ENCODE peak calls at places on chromosome 10, in nine cellular contexts. K is GM23338; J is HepG2; V is left lung; A is CD4-positive, CD25-positive, alpha-beta regulatory T cell; E is aorta; W is psoas muscle; N is heart right ventricle; S is heart left ventricle. U is an unnamed sample.

GRCh38 chr10:91080776-91081175 is 139.7 kb upstream of the PCGF5 start:
- ATAC-seq in J (no peak), K (no peak), S (no peak), W (no peak), V (no peak), A (no peak), E (no peak), N (no peak), U (no peak)

GRCh38 chr10:49160814-49161213 is 27.0 kb upstream of the FAM170B start:
- ATAC-seq in V (no peak), S (no peak), N (no peak), J (no peak), K (no peak), W (no peak), A (no peak), E (no peak), U (no peak)

GRCh38 chr10:93751832-93752231 is 5.9 kb upstream of the LGI1 start:
- ATAC-seq in W (no peak), N (peak; percentile 55), K (peak; percentile 68), E (no peak), V (peak; percentile 33), J (peak; percentile 44), S (peak; percentile 52), A (no peak), U (peak; percentile 53)

GRCh38 chr10:22137542-22137941 is 80.3 kb downstream of the EBLN1 start:
- ATAC-seq in K (no peak), W (no peak), S (no peak), A (no peak), J (no peak), V (no peak), E (no peak), N (no peak), U (no peak)

GRCh38 chr10:131179386-131179785 is 132.1 kb downstream of the TCERG1L start:
- ATAC-seq in A (no peak), J (peak; percentile 35), E (no peak), V (no peak), S (no peak), W (no peak), K (no peak), N (no peak), U (no peak)

GRCh38 chr10:72953687-72954086 is 919 bp downstream of the PLA2G12B start:
- ATAC-seq in J (peak; percentile 72), S (peak; percentile 74), E (no peak), W (no peak), V (peak; percentile 41), N (peak; percentile 54), K (peak; percentile 86), A (no peak), U (no peak)

GRCh38 chr10:126432507-126432906 is 44.2 kb upstream of the ADAM12 start:
- ATAC-seq in E (no peak), S (no peak), K (no peak), W (no peak), J (no peak), A (no peak), V (no peak), N (no peak), U (no peak)

GRCh38 chr10:381805-382204 is 246.6 kb downstream of the ZMYND11 start:
- ATAC-seq in A (no peak), N (no peak), W (no peak), S (peak; percentile 28), K (no peak), J (no peak), E (no peak), V (no peak), U (no peak)

GRCh38 chr10:57846307-57847065 is 421.2 kb downstream of the IPMK start:
- ATAC-seq in S (peak; percentile 97), V (peak; percentile 21), K (no peak), W (no peak), E (no peak), N (peak; percentile 91), A (no peak), J (no peak), U (no peak)

GRCh38 chr10:88293073-88293472 is 290.0 kb downstream of the RNLS start:
- ATAC-seq in A (no peak), N (no peak), W (no peak), S (no peak), K (no peak), V (no peak), J (no peak), E (no peak), U (no peak)

GRCh38 chr10:72126184-72126871 is 38.0 kb upstream of the SPOCK2 start:
- ATAC-seq in V (peak; percentile 53), S (no peak), A (no peak), N (peak; percentile 41), E (no peak), W (no peak), J (no peak), K (peak; percentile 61), U (no peak)

GRCh38 chr10:34504534-34504933 is 310.6 kb downstream of the PARD3 start:
- ATAC-seq in E (no peak), A (no peak), W (peak; percentile 88), V (peak; percentile 87), N (no peak), K (peak; percentile 64), J (no peak), S (peak; percentile 55), U (no peak)

GRCh38 chr10:80523776-80524175 is 13.9 kb upstream of the SH2D4B start:
- ATAC-seq in K (no peak), V (peak; percentile 19), E (no peak), A (no peak), N (no peak), J (peak; percentile 1), S (no peak), W (no peak), U (no peak)

GRCh38 chr10:89475567-89475966 is 59.8 kb downstream of the SLC16A12 start:
- ATAC-seq in V (peak; percentile 41), J (peak; percentile 80), W (no peak), S (no peak), E (no peak), N (no peak), K (no peak), A (no peak), U (peak; percentile 49)

GRCh38 chr10:87729940-87730339 is 70.3 kb downstream of the PAPSS2 start:
- ATAC-seq in V (no peak), K (no peak), J (no peak), A (no peak), E (no peak), S (no peak), N (no peak), W (no peak), U (no peak)

GRCh38 chr10:19707376-19707775 is 108.9 kb upstream of the PLXDC2 start:
- ATAC-seq in N (no peak), E (no peak), K (no peak), S (no peak), V (no peak), A (no peak), W (no peak), J (no peak), U (no peak)

GRCh38 chr10:70312972-70313371 is 29.2 kb upstream of the NPFFR1 start:
- ATAC-seq in S (peak; percentile 65), V (peak; percentile 73), K (no peak), J (no peak), A (no peak), W (no peak), E (no peak), N (peak; percentile 57), U (peak; percentile 66)

GRCh38 chr10:70538731-70539338 is 60.3 kb downstream of the PALD1 start:
- ATAC-seq in S (no peak), A (no peak), W (no peak), V (no peak), J (no peak), N (no peak), E (peak; percentile 3), K (no peak), U (no peak)

GRCh38 chr10:23322082-23322481 is 22.5 kb downstream of the C10orf67 start:
- ATAC-seq in V (no peak), E (no peak), K (no peak), N (no peak), A (no peak), J (no peak), W (no peak), S (no peak), U (no peak)

DNA sequence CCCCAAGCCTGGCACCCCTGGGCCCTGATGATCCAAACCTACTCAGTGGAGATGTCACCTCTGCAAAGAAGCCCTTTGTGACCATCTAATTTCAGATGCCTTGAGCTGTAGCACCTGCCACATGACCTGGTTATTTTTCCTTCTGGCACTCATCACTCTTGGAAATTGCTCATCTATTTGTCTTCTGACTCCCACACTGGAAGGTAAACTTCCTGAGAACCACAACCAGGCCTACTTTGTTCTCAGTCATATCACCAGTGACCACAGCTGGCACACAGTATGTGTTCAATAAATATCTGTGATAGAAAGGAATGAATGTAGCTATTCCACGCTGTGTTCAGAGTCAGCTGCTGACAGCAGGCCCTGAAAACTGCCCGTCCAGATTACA is 97.1 kb downstream of the SH3PXD2A start:
- ATAC-seq in K (no peak), W (peak; percentile 60), S (no peak), V (no peak), A (no peak), J (peak; percentile 14), E (no peak), N (no peak), U (no peak)
- H3K4me1 ChIP-seq in K (peaks cover 23% of the 10 kb centered on the region), W (peaks cover 71% of the 10 kb centered on the region), S (peaks cover 11% of the 10 kb centered on the region), V (peaks cover 37% of the 10 kb centered on the region), A (peaks cover 57% of the 10 kb centered on the region), J (peaks cover 31% of the 10 kb centered on the region), E (peaks cover 4% of the 10 kb centered on the region), N (peaks cover 75% of the 10 kb centered on the region), U (peaks cover 3% of the 10 kb centered on the region)

DNA sequence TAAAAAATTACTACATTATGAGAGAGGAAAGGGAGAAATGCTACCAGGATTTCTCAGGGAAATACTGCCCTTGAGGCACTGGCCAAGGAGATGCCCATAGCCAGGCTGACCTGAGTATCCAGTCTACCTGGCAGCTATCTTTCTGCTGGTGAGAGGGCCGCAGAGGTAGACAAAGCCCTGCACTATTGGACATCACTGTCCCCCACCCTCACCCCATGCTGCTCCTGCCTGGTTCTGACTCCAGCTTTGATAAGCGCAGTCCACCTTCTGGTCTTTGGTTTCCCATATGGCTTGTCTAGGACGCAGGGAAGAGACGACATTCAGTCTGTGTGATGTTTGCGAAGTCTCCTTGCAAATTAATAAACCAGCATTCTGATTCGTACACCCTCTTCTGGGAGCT is 3.7 kb downstream of the ITPRIP start:
- ATAC-seq in J (no peak), A (no peak), S (no peak), V (no peak), K (no peak), N (no peak), E (no peak), W (no peak), U (no peak)
- H3K4me1 ChIP-seq in J (peaks cover 64% of the 10 kb centered on the region), A (peaks cover 83% of the 10 kb centered on the region), S (peaks cover 28% of the 10 kb centered on the region), V (peaks cover 47% of the 10 kb centered on the region), K (peaks cover 83% of the 10 kb centered on the region), N (peaks cover 85% of the 10 kb centered on the region), E (no peaks in the 10 kb centered on the region), W (peaks cover 70% of the 10 kb centered on the region), U (peaks cover 62% of the 10 kb centered on the region)

GRCh38 chr10:47339759-47340612 is 8.2 kb upstream of the RBP3 start:
- ATAC-seq in N (no peak), A (no peak), E (peak; percentile 47), S (no peak), J (peak; percentile 52), W (no peak), K (peak; percentile 34), V (peak; percentile 15), U (no peak)
- H3K4me1 ChIP-seq in N (no peaks in the 10 kb centered on the region), A (no peaks in the 10 kb centered on the region), E (no peaks in the 10 kb centered on the region), S (no peaks in the 10 kb centered on the region), J (no peaks in the 10 kb centered on the region), W (no peaks in the 10 kb centered on the region), K (peaks cover 7% of the 10 kb centered on the region), V (no peaks in the 10 kb centered on the region), U (peaks cover 11% of the 10 kb centered on the region)

DNA sequence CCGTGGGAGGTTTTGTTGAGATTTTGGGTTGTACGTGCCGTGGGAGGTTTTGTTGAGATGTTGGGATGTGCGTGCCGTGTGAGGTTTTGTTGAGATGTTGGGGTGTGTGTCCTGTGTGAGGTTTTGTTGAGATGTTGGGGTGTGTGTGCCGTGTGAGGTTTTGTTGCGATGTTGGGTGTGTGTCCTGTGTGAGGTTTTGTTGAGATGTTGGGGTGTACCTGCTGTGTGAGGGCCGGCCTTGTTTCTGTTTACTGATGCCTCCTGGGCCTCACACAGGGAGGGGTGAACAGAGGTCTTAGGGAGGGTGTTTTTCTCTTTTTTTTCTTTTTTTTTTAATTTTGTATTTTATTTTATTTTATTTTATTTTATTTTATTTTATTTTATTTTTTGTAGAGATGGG is 36.7 kb downstream of the INPP5A start:
- ATAC-seq in V (no peak), K (no peak), N (no peak), E (no peak), J (no peak), W (no peak), S (no peak), A (no peak), U (no peak)
- H3K4me1 ChIP-seq in V (peaks cover 28% of the 10 kb centered on the region), K (peaks cover 21% of the 10 kb centered on the region), N (peaks cover 79% of the 10 kb centered on the region), E (peaks cover 2% of the 10 kb centered on the region), J (peaks cover 40% of the 10 kb centered on the region), W (peaks cover 49% of the 10 kb centered on the region), S (peaks cover 14% of the 10 kb centered on the region), A (peaks cover 25% of the 10 kb centered on the region), U (peaks cover 66% of the 10 kb centered on the region)